ENCODE peak calls at places on chromosomes 5 and 9, in nine cellular contexts. One of them, this sample, is unnamed. For H3K4me1, the result is how much of the 10 kb centered on the place peaks cover.

GRCh38 chr5:9361835-9362234 is 184.0 kb downstream of the SEMA5A start:
- DNase-seq in SK-N-SH: peak
- DNase-seq in transverse colon: peak
- DNase-seq in esophagus muscularis mucosa: no peak
- DNase-seq in H1: peak
- DNase-seq in sigmoid colon: no peak
- DNase-seq in HepG2: peak
- DNase-seq in suprapubic skin: no peak
- DNase-seq in K562: peak
- DNase-seq in this sample: peak

GRCh38 chr9:76926324-76926731 is 20.4 kb upstream of the PRUNE2 start:
- DNase-seq in SK-N-SH: no peak
- DNase-seq in transverse colon: no peak
- DNase-seq in esophagus muscularis mucosa: no peak
- DNase-seq in H1: no peak
- DNase-seq in sigmoid colon: no peak
- DNase-seq in HepG2: no peak
- DNase-seq in suprapubic skin: no peak
- DNase-seq in K562: no peak
- DNase-seq in this sample: no peak

GRCh38 chr9:114367406-114367805 is 20.4 kb downstream of the AKNA start:
- DNase-seq in SK-N-SH: no peak
- DNase-seq in transverse colon: no peak
- DNase-seq in esophagus muscularis mucosa: no peak
- DNase-seq in H1: no peak
- DNase-seq in sigmoid colon: no peak
- DNase-seq in HepG2: no peak
- DNase-seq in suprapubic skin: no peak
- DNase-seq in K562: no peak
- DNase-seq in this sample: no peak

GRCh38 chr5:146561711-146562110 is 45.7 kb upstream of the GPR151 start:
- DNase-seq in SK-N-SH: no peak
- DNase-seq in transverse colon: no peak
- DNase-seq in esophagus muscularis mucosa: no peak
- DNase-seq in H1: no peak
- DNase-seq in sigmoid colon: no peak
- DNase-seq in HepG2: no peak
- DNase-seq in suprapubic skin: no peak
- DNase-seq in K562: no peak
- DNase-seq in this sample: no peak

GRCh38 chr5:82396871-82397514 is 118.8 kb upstream of the RPS23 start:
- DNase-seq in SK-N-SH: peak
- DNase-seq in transverse colon: peak
- DNase-seq in esophagus muscularis mucosa: no peak
- DNase-seq in H1: no peak
- DNase-seq in sigmoid colon: peak
- DNase-seq in HepG2: peak
- DNase-seq in suprapubic skin: peak
- DNase-seq in K562: no peak
- DNase-seq in this sample: peak

GRCh38 chr5:175380701-175381100 is 63.3 kb downstream of the DRD1 start:
- DNase-seq in SK-N-SH: no peak
- DNase-seq in transverse colon: no peak
- DNase-seq in esophagus muscularis mucosa: no peak
- DNase-seq in H1: no peak
- DNase-seq in sigmoid colon: no peak
- DNase-seq in HepG2: no peak
- DNase-seq in suprapubic skin: no peak
- DNase-seq in K562: no peak
- DNase-seq in this sample: no peak

GRCh38 chr5:67095346-67095871 is 101.2 kb downstream of the CD180 start:
- DNase-seq in SK-N-SH: no peak
- DNase-seq in transverse colon: peak
- DNase-seq in esophagus muscularis mucosa: no peak
- DNase-seq in H1: no peak
- DNase-seq in sigmoid colon: peak
- DNase-seq in HepG2: peak
- DNase-seq in suprapubic skin: peak
- DNase-seq in K562: no peak
- DNase-seq in this sample: peak

GRCh38 chr9:132670816-132671371 is 630 bp downstream of the GTF3C4 start:
- DNase-seq in SK-N-SH: peak
- DNase-seq in transverse colon: peak
- DNase-seq in esophagus muscularis mucosa: no peak
- DNase-seq in H1: no peak
- DNase-seq in sigmoid colon: peak
- DNase-seq in HepG2: no peak
- DNase-seq in suprapubic skin: peak
- DNase-seq in K562: peak
- DNase-seq in this sample: no peak

GRCh38 chr9:92608221-92609141 is 61.5 kb downstream of the IPPK start:
- DNase-seq in SK-N-SH: no peak
- DNase-seq in transverse colon: no peak
- DNase-seq in esophagus muscularis mucosa: no peak
- DNase-seq in H1: no peak
- DNase-seq in sigmoid colon: no peak
- DNase-seq in HepG2: peak
- DNase-seq in suprapubic skin: no peak
- DNase-seq in K562: no peak
- DNase-seq in this sample: no peak

GRCh38 chr5:20229286-20230005 is 241.4 kb upstream of the CDH18 start:
- DNase-seq in SK-N-SH: no peak
- DNase-seq in transverse colon: no peak
- DNase-seq in esophagus muscularis mucosa: no peak
- DNase-seq in H1: no peak
- DNase-seq in sigmoid colon: no peak
- DNase-seq in HepG2: no peak
- DNase-seq in suprapubic skin: no peak
- DNase-seq in K562: no peak
- DNase-seq in this sample: no peak

GRCh38 chr5:53543401-53543800 is 17.0 kb upstream of the NDUFS4 start:
- DNase-seq in SK-N-SH: no peak
- DNase-seq in transverse colon: no peak
- DNase-seq in esophagus muscularis mucosa: no peak
- DNase-seq in H1: no peak
- DNase-seq in sigmoid colon: no peak
- DNase-seq in HepG2: no peak
- DNase-seq in suprapubic skin: no peak
- DNase-seq in K562: peak
- DNase-seq in this sample: no peak

GRCh38 chr5:84430863-84431663 is 46.4 kb upstream of the EDIL3 start:
- DNase-seq in SK-N-SH: no peak
- DNase-seq in transverse colon: no peak
- DNase-seq in esophagus muscularis mucosa: no peak
- DNase-seq in H1: no peak
- DNase-seq in sigmoid colon: no peak
- DNase-seq in HepG2: no peak
- DNase-seq in suprapubic skin: no peak
- DNase-seq in K562: no peak
- DNase-seq in this sample: no peak

DNA sequence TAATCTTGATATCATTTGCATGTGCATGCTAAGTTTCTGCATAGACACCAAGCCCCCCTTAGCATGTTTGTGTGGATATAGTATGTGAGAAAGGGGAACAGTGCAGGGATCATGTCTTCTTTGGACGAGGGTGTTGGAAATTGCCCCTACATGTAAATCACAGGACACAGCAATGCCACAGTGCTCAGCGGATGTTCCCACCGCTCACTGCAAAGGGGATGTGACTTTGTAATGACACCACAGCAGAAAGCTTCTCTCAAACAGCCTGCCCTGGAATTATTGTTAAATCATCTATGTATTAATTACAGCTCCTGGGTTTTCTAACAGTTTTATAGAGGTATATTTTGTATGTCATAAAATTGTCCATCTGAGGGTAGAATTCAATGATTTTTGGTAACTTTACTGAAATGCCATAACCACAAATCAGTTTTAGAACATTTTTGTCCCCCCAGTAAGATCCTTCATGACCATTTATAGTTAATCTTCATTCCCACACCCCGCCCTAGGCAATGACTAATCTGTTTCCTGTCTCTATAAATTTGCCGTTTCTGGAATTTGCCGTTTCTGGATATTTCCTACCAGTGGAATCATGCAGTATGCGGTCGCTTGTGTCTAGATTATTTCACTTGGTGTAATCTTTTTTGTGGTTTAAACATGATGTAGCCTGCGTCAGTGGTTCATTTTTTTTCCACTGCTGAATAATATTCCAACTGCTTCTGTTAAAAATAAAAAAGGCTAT is 648.5 kb upstream of the WWC1 start:
- DNase-seq in SK-N-SH: peak
- DNase-seq in transverse colon: no peak
- DNase-seq in esophagus muscularis mucosa: no peak
- DNase-seq in H1: no peak
- DNase-seq in sigmoid colon: no peak
- DNase-seq in HepG2: no peak
- DNase-seq in suprapubic skin: no peak
- DNase-seq in K562: no peak
- DNase-seq in this sample: no peak
- TF ChIP-seq EP300 in SK-N-SH: peak
- TF ChIP-seq EP300 in transverse colon: no peak
- TF ChIP-seq EP300 in esophagus muscularis mucosa: no peak
- TF ChIP-seq EP300 in H1: no peak
- TF ChIP-seq EP300 in sigmoid colon: no peak
- TF ChIP-seq EP300 in HepG2: no peak
- TF ChIP-seq EP300 in suprapubic skin: no peak
- TF ChIP-seq EP300 in K562: no peak
- TF ChIP-seq EP300 in this sample: no peak

GRCh38 chr5:58246521-58246944 is 213.4 kb downstream of the PLK2 start:
- DNase-seq in SK-N-SH: no peak
- DNase-seq in transverse colon: no peak
- DNase-seq in esophagus muscularis mucosa: no peak
- DNase-seq in H1: no peak
- DNase-seq in sigmoid colon: no peak
- DNase-seq in HepG2: no peak
- DNase-seq in suprapubic skin: no peak
- DNase-seq in K562: no peak
- DNase-seq in this sample: no peak
- H3K4me1 ChIP-seq in SK-N-SH: under half
- H3K4me1 ChIP-seq in transverse colon: under half
- H3K4me1 ChIP-seq in esophagus muscularis mucosa: under half
- H3K4me1 ChIP-seq in H1: under half
- H3K4me1 ChIP-seq in sigmoid colon: under half
- H3K4me1 ChIP-seq in HepG2: under half
- H3K4me1 ChIP-seq in suprapubic skin: under half
- H3K4me1 ChIP-seq in K562: under half
- H3K4me1 ChIP-seq in this sample: under half

GRCh38 chr9:117334101-117334500 is 80.8 kb downstream of the ASTN2 start:
- DNase-seq in SK-N-SH: no peak
- DNase-seq in transverse colon: no peak
- DNase-seq in esophagus muscularis mucosa: no peak
- DNase-seq in H1: no peak
- DNase-seq in sigmoid colon: no peak
- DNase-seq in HepG2: no peak
- DNase-seq in suprapubic skin: no peak
- DNase-seq in K562: no peak
- DNase-seq in this sample: no peak

GRCh38 chr9:117341161-117341560 is 73.7 kb downstream of the ASTN2 start:
- DNase-seq in SK-N-SH: no peak
- DNase-seq in transverse colon: no peak
- DNase-seq in esophagus muscularis mucosa: no peak
- DNase-seq in H1: no peak
- DNase-seq in sigmoid colon: no peak
- DNase-seq in HepG2: no peak
- DNase-seq in suprapubic skin: no peak
- DNase-seq in K562: no peak
- DNase-seq in this sample: no peak

GRCh38 chr9:117340422-117340821 is 74.4 kb downstream of the ASTN2 start:
- DNase-seq in SK-N-SH: no peak
- DNase-seq in transverse colon: no peak
- DNase-seq in esophagus muscularis mucosa: no peak
- DNase-seq in H1: no peak
- DNase-seq in sigmoid colon: no peak
- DNase-seq in HepG2: no peak
- DNase-seq in suprapubic skin: no peak
- DNase-seq in K562: no peak
- DNase-seq in this sample: no peak

DNA sequence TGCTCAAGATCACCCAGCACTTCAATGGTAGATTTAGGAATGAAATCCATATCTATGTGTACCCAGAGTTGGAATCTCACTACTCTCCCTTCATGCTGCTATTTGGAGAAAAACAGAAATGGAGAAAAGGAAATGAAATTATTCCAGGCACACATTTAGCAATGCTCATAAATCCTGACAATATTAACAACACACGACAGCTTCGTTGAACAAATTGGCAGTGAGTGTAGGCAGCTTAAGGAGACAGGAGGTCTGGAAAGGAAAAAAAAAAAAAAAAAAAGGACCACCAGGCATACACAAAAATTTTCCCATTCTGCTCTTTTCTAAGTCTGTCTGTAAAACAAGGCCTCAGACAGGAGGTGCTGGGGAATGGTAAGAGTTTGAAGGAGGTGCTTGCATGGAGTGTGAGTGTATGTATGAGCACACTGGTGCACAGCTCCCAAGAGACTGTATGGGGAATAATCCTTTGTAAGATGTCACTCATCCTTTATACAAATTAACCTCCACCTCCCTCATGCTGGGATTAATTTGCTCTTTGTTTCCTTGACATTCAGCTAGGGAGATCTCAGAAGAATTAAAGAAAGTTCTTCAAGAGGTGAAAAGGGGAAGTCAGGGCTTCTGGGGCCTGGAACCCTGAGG is 78.9 kb downstream of the ASTN2 start:
- DNase-seq in SK-N-SH: peak
- DNase-seq in transverse colon: no peak
- DNase-seq in esophagus muscularis mucosa: no peak
- DNase-seq in H1: no peak
- DNase-seq in sigmoid colon: no peak
- DNase-seq in HepG2: no peak
- DNase-seq in suprapubic skin: no peak
- DNase-seq in K562: no peak
- DNase-seq in this sample: no peak
- TF ChIP-seq POLR2AphosphoS5 in SK-N-SH: no peak
- TF ChIP-seq POLR2AphosphoS5 in transverse colon: no peak
- TF ChIP-seq POLR2AphosphoS5 in esophagus muscularis mucosa: no peak
- TF ChIP-seq POLR2AphosphoS5 in H1: no peak
- TF ChIP-seq POLR2AphosphoS5 in sigmoid colon: no peak
- TF ChIP-seq POLR2AphosphoS5 in HepG2: no peak
- TF ChIP-seq POLR2AphosphoS5 in suprapubic skin: no peak
- TF ChIP-seq POLR2AphosphoS5 in K562: no peak
- TF ChIP-seq POLR2AphosphoS5 in this sample: no peak

GRCh38 chr5:179974281-179974945 is 66.7 kb upstream of the TBC1D9B start:
- DNase-seq in SK-N-SH: no peak
- DNase-seq in transverse colon: no peak
- DNase-seq in esophagus muscularis mucosa: no peak
- DNase-seq in H1: no peak
- DNase-seq in sigmoid colon: no peak
- DNase-seq in HepG2: no peak
- DNase-seq in suprapubic skin: no peak
- DNase-seq in K562: no peak
- DNase-seq in this sample: no peak
- TF ChIP-seq EP300 in SK-N-SH: no peak
- TF ChIP-seq EP300 in transverse colon: no peak
- TF ChIP-seq EP300 in esophagus muscularis mucosa: no peak
- TF ChIP-seq EP300 in H1: no peak
- TF ChIP-seq EP300 in sigmoid colon: no peak
- TF ChIP-seq EP300 in HepG2: no peak
- TF ChIP-seq EP300 in suprapubic skin: no peak
- TF ChIP-seq EP300 in K562: no peak
- TF ChIP-seq EP300 in this sample: no peak

This sample was measured in stomach.